ENCODE peak calls at places on chromosomes 16 and 17, in eight cellular contexts. T is glomerular endothelial cell; H is activated CD8-positive, alpha-beta memory T cell treated with anti-CD3 and anti-CD28 coated beads for 24 hours; D is stimulated activated CD8-positive, alpha-beta memory T cell treated with anti-CD3 and anti-CD28 coated beads, Interleukin-2, amount 100 ng/mL, for 1 hour; R is stimulated activated CD4-positive, alpha-beta T cell treated with anti-CD3 and anti-CD28 coated beads, Interleukin-4, amount 100 ng/mL, for 4 hours; K is ACHN; Z is coronary artery; E is Caco-2. N is an unnamed sample.

GRCh38 chr16:20674684-20675487 is 22.6 kb downstream of the ACSM1 start:
- DNase-seq in K (no peak), Z (no peak), R (no peak), E (no peak), T (no peak), D (no peak), H (no peak), N (no peak)

GRCh38 chr17:39107973-39108372 is 43.5 kb downstream of the PLXDC1 start:
- DNase-seq in E (no peak), K (no peak), R (no peak), T (no peak), H (no peak), Z (no peak), D (no peak), N (no peak)

GRCh38 chr16:23847938-23848337 is 12.2 kb downstream of the PRKCB start:
- DNase-seq in D (no peak), H (peak; percentile 76), E (no peak), Z (no peak), R (peak; percentile 72), K (no peak), T (no peak), N (no peak)

GRCh38 chr16:27994686-27995085 is 68.8 kb downstream of the GSG1L start:
- DNase-seq in D (no peak), K (no peak), T (no peak), R (no peak), Z (peak; percentile 7), E (no peak), H (no peak), N (no peak)

GRCh38 chr17:15263206-15263579 is 1.9 kb downstream of the PMP22 start:
- DNase-seq in H (no peak), R (no peak), D (no peak), T (no peak), E (peak; percentile 11), Z (peak; percentile 97), K (peak; percentile 45), N (no peak)

GRCh38 chr17:36793976-36794375 is 143.3 kb upstream of the LHX1 start:
- DNase-seq in Z (no peak), H (no peak), T (no peak), D (no peak), K (no peak), R (no peak), E (no peak), N (no peak)

GRCh38 chr16:75580-76501 is 2.2 kb upstream of the MPG start:
- DNase-seq in K (no peak), R (no peak), E (peak; percentile 27), D (no peak), T (no peak), Z (peak; percentile 92), H (no peak), N (no peak)

GRCh38 chr17:81967244-81967532 is 6.2 kb upstream of the NOTUM start:
- DNase-seq in D (no peak), H (no peak), K (no peak), Z (no peak), T (no peak), E (no peak), R (no peak), N (no peak)

GRCh38 chr16:86928517-86929148 is 350.3 kb downstream of the FOXL1 start:
- DNase-seq in D (no peak), R (no peak), T (no peak), E (no peak), K (no peak), Z (no peak), H (no peak), N (no peak)